ENCODE peak calls at places on chromosomes 4 and X, in four cellular contexts. X is HCT116, A is SK-N-SH, B is H1. M is an unnamed sample.

GRCh38 chr4:163949976-163950601 is 455.6 kb downstream of the TMA16 start:
- DNase-seq in X (no peak), A (no peak), B (no peak), M (no peak)

GRCh38 chr4:110970642-110971041 is 347.8 kb upstream of the PITX2 start:
- DNase-seq in X (peak; percentile 65), A (no peak), B (peak; percentile 81), M (no peak)

GRCh38 chr4:186342582-186342981 is 76.6 kb downstream of the F11 start:
- DNase-seq in X (no peak), A (no peak), B (no peak), M (no peak)

GRCh38 chrX:103404225-103405008 is 28.1 kb downstream of the BEX3 start:
- DNase-seq in X (peak; percentile 59), A (peak; percentile 62), B (peak; percentile 68), M (peak; percentile 58)

GRCh38 chr4:60724623-60725022 is 475.5 kb upstream of the ADGRL3 start:
- DNase-seq in X (no peak), A (no peak), B (no peak), M (no peak)

GRCh38 chr4:10092481-10093272 is 23.9 kb downstream of the WDR1 start:
- DNase-seq in X (no peak), A (no peak), B (no peak), M (no peak)

GRCh38 chr4:23887989-23888388 is 1.9 kb downstream of the PPARGC1A start:
- DNase-seq in X (no peak), A (no peak), B (no peak), M (no peak)

GRCh38 chrX:12988797-12989196 is 13.9 kb downstream of the TMSB4X start:
- DNase-seq in X (peak; percentile 60), A (no peak), B (no peak), M (no peak)

GRCh38 chr4:87530868-87531267 is 1.7 kb upstream of the SPARCL1 start:
- DNase-seq in X (no peak), A (no peak), B (no peak), M (no peak)

GRCh38 chr4:96352051-96352517 is 512.2 kb downstream of the PDHA2 start:
- DNase-seq in X (peak; percentile 34), A (peak; percentile 16), B (peak; percentile 48), M (peak; percentile 2)

GRCh38 chr4:125316391-125316780 is 1.6 kb downstream of the FAT4 start:
- DNase-seq in X (no peak), A (peak; percentile 39), B (peak; percentile 61), M (no peak)

GRCh38 chr4:30802622-30803323 is 82.6 kb downstream of the PCDH7 start:
- DNase-seq in X (peak; percentile 88), A (no peak), B (no peak), M (no peak)

GRCh38 chrX:54492340-54492739 is 3.7 kb downstream of the FGD1 start:
- DNase-seq in X (no peak), A (no peak), B (no peak), M (no peak)

GRCh38 chr4:33625762-33626161 is 2618.6 kb downstream of the ARAP2 start:
- DNase-seq in X (peak; percentile 12), A (no peak), B (no peak), M (no peak)

GRCh38 chrX:45758319-45758718 is 557.6 kb upstream of the DIPK2B start:
- DNase-seq in X (no peak), A (no peak), B (no peak), M (no peak)

GRCh38 chr4:121330180-121330665 is 50.6 kb downstream of the QRFPR start:
- DNase-seq in X (no peak), A (no peak), B (no peak), M (no peak)

GRCh38 chr4:157115613-157116340 is 39.8 kb downstream of the GLRB start:
- DNase-seq in X (no peak), A (no peak), B (no peak), M (peak; percentile 7)

GRCh38 chr4:3792813-3793212 is 26.6 kb downstream of the ADRA2C start:
- DNase-seq in X (no peak), A (peak; percentile 72), B (peak; percentile 93), M (no peak)

GRCh38 chrX:69146739-69147138 is 18.5 kb downstream of the PJA1 start:
- DNase-seq in X (no peak), A (no peak), B (no peak), M (no peak)

GRCh38 chr4:41594439-41594838 is 56.5 kb downstream of the LIMCH1 start:
- DNase-seq in X (no peak), A (no peak), B (no peak), M (no peak)

GRCh38 chr4:21792736-21793135 is 155.8 kb downstream of the KCNIP4 start:
- DNase-seq in X (no peak), A (no peak), B (no peak), M (no peak)

GRCh38 chr4:52713456-52713937 is 37.7 kb downstream of the ERVMER34-1 start:
- DNase-seq in X (no peak), A (no peak), B (no peak), M (no peak)

GRCh38 chrX:38959736-38960534 is 158.7 kb downstream of the MID1IP1 start:
- DNase-seq in X (no peak), A (no peak), B (no peak), M (no peak)

GRCh38 chr4:21177092-21177491 is 476.8 kb downstream of the PACRGL start:
- DNase-seq in X (no peak), A (no peak), B (no peak), M (no peak)

GRCh38 chr4:122771724-122772123 is 39.2 kb downstream of the BBS12 start:
- DNase-seq in X (no peak), A (no peak), B (no peak), M (no peak)

GRCh38 chr4:56772134-56772533 is 49.4 kb downstream of the SPINK2 start:
- DNase-seq in X (no peak), A (no peak), B (no peak), M (no peak)

GRCh38 chr4:126992910-126993309 is 639.8 kb upstream of the INTU start:
- DNase-seq in X (no peak), A (no peak), B (no peak), M (no peak)

GRCh38 chr4:154854362-154854761 is 73.3 kb downstream of the RBM46 start:
- DNase-seq in X (peak; percentile 16), A (peak; percentile 26), B (no peak), M (no peak)

GRCh38 chrX:100685284-100685996 is 41.4 kb downstream of the SRPX2 start:
- DNase-seq in X (peak; percentile 56), A (peak; percentile 65), B (peak; percentile 67), M (peak; percentile 74)

DNA sequence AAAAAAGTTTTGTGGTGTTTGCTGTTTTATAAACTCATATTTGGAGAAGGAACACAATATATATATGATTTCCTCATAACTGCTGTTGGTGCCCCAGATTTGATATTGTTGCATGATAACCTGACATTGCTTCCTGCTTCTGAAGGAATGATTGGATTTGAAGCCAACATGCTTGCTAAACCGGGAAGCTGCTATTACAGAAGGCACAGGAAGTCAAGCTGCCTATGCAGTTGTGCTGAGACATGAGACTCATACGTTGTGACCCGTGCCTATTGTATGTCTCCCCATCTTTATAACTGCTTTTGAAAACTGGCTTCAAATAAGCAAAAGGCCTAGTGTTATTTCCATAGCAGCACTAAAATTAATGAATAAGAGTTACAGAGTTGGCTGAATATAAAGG is 32.9 kb downstream of the GAB1 start:
- DNase-seq in X (no peak), A (no peak), B (no peak), M (no peak)
- H3K4me1 ChIP-seq in X (no peaks in the 10 kb centered on the region), A (no peaks in the 10 kb centered on the region), B (no peaks in the 10 kb centered on the region), M (no peaks in the 10 kb centered on the region)

DNA sequence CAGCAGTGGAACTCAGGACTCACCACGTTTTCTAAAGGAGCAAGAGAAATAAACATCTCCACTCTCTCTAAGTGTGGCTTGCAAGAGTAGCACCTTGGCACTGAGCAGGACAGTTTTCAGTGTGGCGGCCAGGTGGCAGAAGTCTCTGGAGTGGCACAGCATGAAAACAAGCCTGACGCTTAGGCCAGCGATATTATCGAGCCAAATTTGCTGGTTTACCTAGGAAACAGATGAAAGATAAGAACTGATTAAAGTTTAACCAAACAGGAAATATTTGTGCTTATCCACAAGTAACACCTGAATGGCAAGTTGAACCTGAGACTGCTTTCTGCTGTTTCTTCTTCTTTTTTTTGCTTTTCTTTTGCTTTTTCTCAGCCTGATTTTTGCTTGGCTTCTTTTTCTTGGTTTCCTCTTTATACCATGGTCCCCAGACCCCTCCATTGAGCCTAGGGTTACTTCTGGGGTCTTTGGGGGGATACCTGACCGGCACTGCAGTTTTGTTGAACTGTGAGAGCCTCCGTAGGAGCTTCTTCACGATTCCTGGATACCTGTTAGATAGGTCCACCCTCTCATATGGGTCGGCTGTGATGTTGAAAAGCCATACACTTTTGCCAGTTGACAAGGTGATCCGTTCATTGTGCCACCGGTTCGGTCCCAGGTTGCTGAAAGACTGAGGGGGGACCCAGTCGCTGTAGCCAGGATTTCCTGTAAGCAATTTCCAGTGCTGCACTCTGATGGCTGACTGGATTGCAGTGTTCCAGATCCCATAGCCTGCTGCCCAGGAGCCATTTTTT is 77.3 kb downstream of the ARSJ start:
- DNase-seq in X (no peak), A (no peak), B (no peak), M (no peak)
- TF ChIP-seq CTCF in X (no peak), A (no peak), B (no peak), M (no peak)

GRCh38 chr4:170089743-170090666 is at the start of gene AADAT:
- DNase-seq in X (peak; percentile 73), A (peak; percentile 97), B (peak; percentile 89), M (peak; percentile 27)

GRCh38 chr4:170089274-170089742 is 448 bp downstream of the AADAT start:
- DNase-seq in X (no peak), A (peak; percentile 64), B (no peak), M (no peak)

GRCh38 chr4:170087163-170087700 is 2.5 kb downstream of the AADAT start:
- DNase-seq in X (no peak), A (no peak), B (no peak), M (no peak)

GRCh38 chr4:170090667-170091052 is 904 bp upstream of the AADAT start:
- DNase-seq in X (no peak), A (peak; percentile 16), B (no peak), M (no peak)

GRCh38 chr4:170088686-170089085 is 1.1 kb downstream of the AADAT start:
- DNase-seq in X (no peak), A (peak; percentile 29), B (no peak), M (no peak)
- TF ChIP-seq SIN3A in X (no peak), A (no peak), B (no peak), M (no peak)

GRCh38 chr4:140153744-140154571 is at the start of gene MAML3:
- DNase-seq in X (peak; percentile 90), A (peak; percentile 90), B (peak; percentile 94), M (no peak)
- H3K4me1 ChIP-seq in X (peaks cover 8% of the 10 kb centered on the region), A (no peaks in the 10 kb centered on the region), B (peaks cover 1% of the 10 kb centered on the region), M (peaks cover 12% of the 10 kb centered on the region)